ENCODE peak calls at places on chromosomes 7 and 10, in seven cellular contexts. H is HTR-8/SVneo, Z is Right ventricle myocardium inferior, W is HEK293T, N is dorsolateral prefrontal cortex, I is activated T-cell treated with anti-CD3 and anti-CD28 coated beads for 24 hours, V is RWPE1. E is an unnamed sample.

GRCh38 chr7:47586925-47587324 is 5.0 kb upstream of the TNS3 start:
- DNase-seq in N (no peak), H (no peak), V (no peak), I (no peak), W (no peak), Z (no peak), E (no peak)

GRCh38 chr7:90825779-90826178 is 229.7 kb downstream of the CDK14 start:
- DNase-seq in W (no peak), N (no peak), H (no peak), I (no peak), V (no peak), Z (no peak), E (no peak)

GRCh38 chr7:46126901-46127300 is 205.8 kb upstream of the IGFBP3 start:
- DNase-seq in V (no peak), N (no peak), H (no peak), Z (no peak), W (no peak), I (no peak), E (no peak)

GRCh38 chr10:126110434-126110833 is 214.1 kb downstream of the FANK1 start:
- DNase-seq in W (no peak), V (no peak), H (no peak), Z (no peak), I (no peak), N (no peak), E (no peak)

GRCh38 chr7:135714534-135715009 is 13.4 kb downstream of the SLC13A4 start:
- DNase-seq in H (peak), I (no peak), V (peak), N (no peak), Z (no peak), W (peak), E (peak)

GRCh38 chr10:99337261-99337905 is 8.2 kb downstream of the CNNM1 start:
- DNase-seq in H (no peak), Z (no peak), I (no peak), W (peak), N (no peak), V (no peak), E (no peak)

GRCh38 chr10:97673736-97674525 is 13.1 kb downstream of the AVPI1 start:
- DNase-seq in Z (no peak), V (no peak), I (no peak), N (peak), W (no peak), H (no peak), E (no peak)

GRCh38 chr7:27535795-27536194 is 126.9 kb downstream of the HIBADH start:
- DNase-seq in V (no peak), I (no peak), N (no peak), W (no peak), H (no peak), Z (no peak), E (no peak)

GRCh38 chr10:82558208-82558607 is 683.2 kb downstream of the NRG3 start:
- DNase-seq in W (no peak), I (no peak), N (no peak), H (no peak), Z (no peak), V (no peak), E (no peak)

GRCh38 chr10:101330236-101331225 is 23.4 kb upstream of the BTRC start:
- DNase-seq in H (no peak), V (peak), N (no peak), W (no peak), I (no peak), Z (no peak), E (no peak)

GRCh38 chr10:65313406-65313805 is 1612.4 kb upstream of the LRRTM3 start:
- DNase-seq in Z (no peak), I (no peak), N (no peak), H (no peak), V (no peak), W (no peak), E (no peak)

GRCh38 chr7:105245398-105246099 is 143.2 kb downstream of the SRPK2 start:
- DNase-seq in H (no peak), N (no peak), I (no peak), W (no peak), Z (no peak), V (no peak), E (no peak)

GRCh38 chr7:80127412-80128150 is 7.0 kb upstream of the GNAI1 start:
- DNase-seq in N (no peak), W (no peak), H (no peak), I (no peak), Z (no peak), V (no peak), E (peak)

GRCh38 chr10:129965940-129966339 is 1.9 kb upstream of the EBF3 start:
- DNase-seq in W (no peak), H (no peak), I (no peak), N (no peak), V (no peak), Z (no peak), E (no peak)

GRCh38 chr10:60989400-60989876 is 45.5 kb upstream of the RHOBTB1 start:
- DNase-seq in W (no peak), V (peak), Z (no peak), I (no peak), H (no peak), N (no peak), E (no peak)

GRCh38 chr10:29254123-29255046 is 34.5 kb upstream of the LYZL1 start:
- DNase-seq in W (peak), Z (no peak), V (no peak), N (no peak), I (no peak), H (peak), E (peak)

GRCh38 chr7:151900591-151901312 is 23.8 kb upstream of the PRKAG2 start:
- DNase-seq in Z (no peak), I (no peak), W (no peak), V (no peak), H (no peak), N (no peak), E (no peak)

GRCh38 chr10:4676566-4676965 is 149.4 kb upstream of the AKR1E2 start:
- DNase-seq in Z (no peak), H (no peak), W (no peak), V (no peak), I (no peak), N (no peak), E (no peak)

GRCh38 chr7:141511370-141512335 is 39.6 kb upstream of the AGK start:
- DNase-seq in V (no peak), N (peak), Z (no peak), H (no peak), I (no peak), W (no peak), E (no peak)

GRCh38 chr10:11178606-11179221 is 161.0 kb downstream of the CELF2 start:
- DNase-seq in H (no peak), N (peak), V (no peak), Z (no peak), W (no peak), I (peak), E (no peak)

GRCh38 chr10:120945801-120946302 is 94.7 kb downstream of the WDR11 start:
- DNase-seq in I (no peak), V (peak), H (no peak), Z (no peak), N (peak), W (no peak), E (no peak)

GRCh38 chr10:70702193-70702763 is 30.0 kb downstream of the ADAMTS14 start:
- DNase-seq in W (no peak), H (no peak), N (no peak), V (no peak), I (no peak), Z (no peak), E (no peak)

GRCh38 chr7:28093617-28094232 is 86.9 kb downstream of the JAZF1 start:
- DNase-seq in Z (peak), W (peak), H (peak), I (peak), N (peak), V (peak), E (peak)

GRCh38 chr7:35716038-35716803 is 21.3 kb upstream of the HERPUD2 start:
- DNase-seq in V (no peak), I (no peak), Z (no peak), N (peak), W (no peak), H (no peak), E (no peak)

E was measured in neuronal stem cell.